ENCODE peak calls at places on chromosome 12, in nine cellular contexts. X is epithelial cell of esophagus; A is AG04450; B is activated T-helper 2 cell treated with anti-CD3 and anti-CD28 coated beads, Interferon-gamma antibody, Interleukin-2, Interleukin-4, amounts not matched to agents 10 μg/mL and 5 μg/mL and 100 μg/mL, durations not matched to agents 14 hours and 24 hours and 36 hours; O is hepatocyte; C is activated CD4-positive, alpha-beta T cell treated with anti-CD3 and anti-CD28 coated beads for 24 hours; E is mesothelial cell of epicardium; L is ovary; V is ELR. Y is an unnamed sample.

GRCh38 chr12:45988259-45988658 is 2.1 kb downstream of the SCAF11 start:
- DNase-seq in X (peak), L (no peak), E (no peak), V (peak), O (no peak), C (no peak), B (no peak), A (no peak), Y (no peak)

GRCh38 chr12:92506460-92506859 is 196.3 kb upstream of the PLEKHG7 start:
- DNase-seq in L (no peak), X (no peak), C (no peak), V (no peak), E (no peak), B (no peak), A (no peak), O (no peak), Y (no peak)

GRCh38 chr12:59066445-59066844 is 146.1 kb upstream of the LRIG3 start:
- DNase-seq in L (no peak), X (peak), A (no peak), E (no peak), C (no peak), B (no peak), V (no peak), O (no peak), Y (no peak)

GRCh38 chr12:49223590-49224369 is 34.9 kb upstream of the TUBA1A start:
- DNase-seq in C (no peak), X (no peak), A (no peak), L (no peak), B (no peak), E (no peak), O (no peak), V (no peak), Y (no peak)

GRCh38 chr12:2113501-2113912 is 60.7 kb downstream of the CACNA1C start:
- DNase-seq in B (no peak), C (no peak), L (no peak), A (no peak), O (no peak), X (no peak), E (no peak), V (no peak), Y (no peak)

GRCh38 chr12:106285993-106286392 is 16.5 kb upstream of the TCP11L2 start:
- DNase-seq in X (no peak), L (no peak), V (no peak), C (no peak), A (no peak), E (no peak), B (no peak), O (no peak), Y (no peak)

GRCh38 chr12:27236498-27236897 is 7.6 kb upstream of the STK38L start:
- DNase-seq in V (peak), C (no peak), A (no peak), B (no peak), X (peak), E (no peak), L (no peak), O (peak), Y (no peak)

GRCh38 chr12:11650697-11651281 is 1.3 kb downstream of the ETV6 start:
- DNase-seq in O (peak), L (no peak), A (no peak), V (peak), X (peak), B (peak), C (no peak), E (no peak), Y (no peak)

GRCh38 chr12:12661086-12661485 is 34.9 kb downstream of the GPR19 start:
- DNase-seq in O (no peak), B (no peak), L (no peak), C (no peak), X (peak), A (peak), E (no peak), V (peak), Y (no peak)

GRCh38 chr12:111868676-111869588 is 26.9 kb downstream of the MAPKAPK5 start:
- DNase-seq in X (no peak), C (no peak), O (no peak), L (no peak), V (no peak), B (no peak), E (no peak), A (no peak), Y (no peak)

GRCh38 chr12:69052613-69053408 is 119.8 kb upstream of the CPM start:
- DNase-seq in B (no peak), V (peak), C (no peak), X (peak), L (no peak), O (peak), A (peak), E (peak), Y (no peak)

GRCh38 chr12:118137148-118137678 is 1.3 kb downstream of the PEBP1 start:
- DNase-seq in O (no peak), X (no peak), E (no peak), V (no peak), B (no peak), A (no peak), C (no peak), L (no peak), Y (no peak)

GRCh38 chr12:58413794-58414193 is 472.4 kb downstream of the ATP23 start:
- DNase-seq in O (peak), X (peak), A (no peak), E (no peak), B (no peak), V (peak), C (no peak), L (no peak), Y (no peak)

GRCh38 chr12:80580254-80580653 is 127.2 kb upstream of the MYF6 start:
- DNase-seq in E (no peak), V (peak), O (no peak), B (no peak), C (no peak), L (no peak), X (peak), A (peak), Y (no peak)

Y was measured in left lung.